ENCODE peak calls at places on chromosomes 3 and 15, in six cellular contexts. B is fibroblast of lung, G is GM23338, I is tibial artery, H is adrenal gland, R is breast epithelium. S is an unnamed sample. For H3K27me3, the result is how much of the 10 kb centered on the place peaks cover.

GRCh38 chr3:39499651-39500273 is 32.3 kb downstream of the MOBP start:
- DNase-seq in B (no peak), G (no peak), I (no peak), H (no peak), R (no peak), S (no peak)

GRCh38 chr3:151037746-151038145 is 47.7 kb upstream of the MED12L start:
- DNase-seq in B (peak), G (no peak), I (no peak), H (peak), R (no peak), S (no peak)

GRCh38 chr3:2823016-2823415 is 287.2 kb downstream of the IL5RA start:
- DNase-seq in B (peak), G (no peak), I (no peak), H (no peak), R (no peak), S (no peak)

GRCh38 chr3:42746455-42747450 is 26.3 kb downstream of the CCDC13 start:
- DNase-seq in B (peak), G (no peak), I (peak), H (no peak), R (no peak), S (no peak)

GRCh38 chr3:178304758-178305157 is 231.5 kb upstream of the KCNMB2 start:
- DNase-seq in B (peak), G (no peak), I (no peak), H (no peak), R (no peak), S (no peak)

GRCh38 chr15:60477991-60478632 is 830 bp downstream of the ICE2 start:
- DNase-seq in B (peak), G (peak), I (no peak), H (no peak), R (no peak), S (no peak)

GRCh38 chr3:187870360-187871203 is 125.3 kb upstream of the BCL6 start:
- DNase-seq in B (no peak), G (no peak), I (no peak), H (no peak), R (no peak), S (no peak)

GRCh38 chr3:4568831-4569230 is 75.7 kb downstream of the ITPR1 start:
- DNase-seq in B (no peak), G (peak), I (no peak), H (no peak), R (no peak), S (no peak)

GRCh38 chr15:77858677-77859490 is 218.6 kb downstream of the TBC1D2B start:
- DNase-seq in B (no peak), G (no peak), I (no peak), H (no peak), R (no peak), S (no peak)

GRCh38 chr3:16503191-16503776 is 10.2 kb downstream of the RFTN1 start:
- DNase-seq in B (no peak), G (no peak), I (no peak), H (no peak), R (no peak), S (no peak)

GRCh38 chr3:20104167-20104661 is 64.0 kb downstream of the KAT2B start:
- DNase-seq in B (no peak), G (no peak), I (no peak), H (no peak), R (no peak), S (no peak)

GRCh38 chr15:96225642-96226259 is 104.7 kb upstream of the NR2F2 start:
- DNase-seq in B (no peak), G (no peak), I (no peak), H (no peak), R (no peak), S (no peak)

GRCh38 chr15:51776952-51777574 is 25.7 kb downstream of the TMOD2 start:
- DNase-seq in B (peak), G (peak), I (peak), H (peak), R (no peak), S (peak)

GRCh38 chr3:193780810-193781472 is 187.9 kb downstream of the OPA1 start:
- DNase-seq in B (peak), G (peak), I (peak), H (peak), R (peak), S (peak)

GRCh38 chr3:124119056-124119721 is 127.3 kb upstream of the ROPN1 start:
- DNase-seq in B (peak), G (no peak), I (no peak), H (peak), R (no peak), S (peak)

GRCh38 chr15:73375012-73375411 is 6.3 kb upstream of the HCN4 start:
- DNase-seq in B (no peak), G (no peak), I (no peak), H (no peak), R (no peak), S (no peak)

GRCh38 chr15:73373221-73373620 is 4.5 kb upstream of the HCN4 start:
- DNase-seq in B (no peak), G (no peak), I (no peak), H (no peak), R (no peak), S (no peak)

GRCh38 chr15:73371812-73372211 is 3.1 kb upstream of the HCN4 start:
- DNase-seq in B (no peak), G (no peak), I (no peak), H (no peak), R (no peak), S (no peak)

GRCh38 chr15:73375755-73376305 is 7.1 kb upstream of the HCN4 start:
- DNase-seq in B (no peak), G (no peak), I (no peak), H (no peak), R (no peak), S (no peak)

DNA sequence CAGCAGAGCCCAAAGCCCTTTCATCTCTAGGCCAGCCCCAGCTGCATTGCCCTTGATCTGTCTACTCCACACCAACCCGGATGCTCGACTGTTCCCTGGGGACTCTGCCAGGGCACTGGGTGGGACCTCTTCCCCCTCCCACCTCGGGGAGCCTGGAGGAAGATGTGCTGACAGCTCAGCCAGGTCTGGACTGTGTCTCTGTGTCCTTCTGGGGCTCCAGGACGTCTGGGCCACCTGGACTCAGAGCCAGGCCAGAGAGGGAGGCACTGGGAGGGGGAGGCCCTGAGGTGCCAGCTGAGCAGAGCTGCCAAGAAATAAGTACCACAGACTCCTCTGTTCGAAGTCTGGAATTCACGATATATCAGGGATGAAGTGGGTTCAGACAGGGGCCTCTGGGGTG is 5.8 kb upstream of the HCN4 start:
- DNase-seq in B (no peak), G (no peak), I (no peak), H (no peak), R (no peak), S (no peak)
- H3K27me3 ChIP-seq in B (under half), G (under half), I (half or more), H (under half), R (under half), S (under half)

GRCh38 chr3:79555655-79556054 is 212.1 kb downstream of the ROBO1 start:
- DNase-seq in B (no peak), G (no peak), I (no peak), H (no peak), R (no peak), S (no peak)
- H3K27me3 ChIP-seq in B (under half), G (under half), I (under half), H (under half), R (under half), S (under half)

DNA sequence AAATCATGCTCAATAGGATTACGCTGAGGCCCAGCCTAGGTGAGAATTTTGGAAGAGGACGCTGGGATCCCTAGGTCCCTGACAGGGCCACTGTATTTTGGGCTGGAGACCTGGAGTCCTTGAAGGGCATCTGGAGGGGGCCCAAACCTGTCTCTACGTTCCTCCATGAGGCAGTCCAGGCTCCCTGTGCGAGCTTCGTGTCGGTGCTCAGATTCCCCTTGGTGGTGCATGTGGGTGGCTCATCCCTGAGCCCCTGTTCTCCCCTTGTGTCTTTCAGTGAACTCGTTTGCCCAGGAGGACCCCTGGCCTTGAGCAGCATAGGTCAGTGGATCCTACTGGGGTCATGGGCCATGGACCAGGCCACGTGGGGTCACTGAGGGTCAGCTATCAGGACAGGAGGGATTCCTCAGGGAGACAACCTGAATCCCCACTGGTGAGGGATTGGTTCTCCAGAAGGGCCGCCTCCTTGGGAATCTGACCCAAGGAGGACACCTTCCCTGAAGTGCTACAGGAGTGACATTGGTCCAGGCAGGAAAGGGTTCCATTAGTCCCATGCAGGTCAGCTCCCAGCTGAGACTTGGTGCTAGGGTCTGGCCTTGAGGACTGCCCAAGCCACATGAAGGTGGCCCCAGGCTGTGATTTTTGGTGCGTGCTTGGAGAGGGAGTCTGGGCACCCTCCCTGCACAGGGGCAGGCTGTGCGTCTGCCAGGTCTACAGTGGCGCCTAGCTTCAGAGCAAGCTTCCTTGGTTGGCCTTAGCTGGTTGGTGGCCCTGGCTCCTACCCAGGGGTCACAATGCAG is 229.8 kb downstream of the SNRPN start:
- DNase-seq in B (no peak), G (no peak), I (peak), H (no peak), R (peak), S (no peak)
- H3K27me3 ChIP-seq in B (under half), G (under half), I (under half), H (under half), R (under half), S (under half)

GRCh38 chr15:80750591-80750990 is 28.6 kb upstream of the CEMIP start:
- DNase-seq in B (peak), G (no peak), I (no peak), H (no peak), R (no peak), S (no peak)
- H3K27me3 ChIP-seq in B (under half), G (under half), I (under half), H (under half), R (under half), S (under half)

GRCh38 chr15:74295800-74296199 is 59.7 kb downstream of the CCDC33 start:
- DNase-seq in B (no peak), G (no peak), I (no peak), H (no peak), R (no peak), S (no peak)
- H3K27me3 ChIP-seq in B (under half), G (under half), I (under half), H (under half), R (under half), S (under half)

GRCh38 chr3:186516645-186517044 is 27.5 kb downstream of the CRYGS start:
- DNase-seq in B (no peak), G (no peak), I (no peak), H (no peak), R (no peak), S (no peak)

GRCh38 chr3:186520957-186521842 is 23.0 kb downstream of the CRYGS start:
- DNase-seq in B (no peak), G (peak), I (no peak), H (no peak), R (no peak), S (no peak)

GRCh38 chr3:186520436-186520835 is 23.7 kb downstream of the CRYGS start:
- DNase-seq in B (no peak), G (no peak), I (no peak), H (no peak), R (no peak), S (no peak)

GRCh38 chr3:186517218-186517617 is 27.0 kb downstream of the CRYGS start:
- DNase-seq in B (no peak), G (no peak), I (no peak), H (no peak), R (no peak), S (no peak)

GRCh38 chr3:186519021-186519658 is 25.0 kb downstream of the CRYGS start:
- DNase-seq in B (no peak), G (no peak), I (no peak), H (no peak), R (no peak), S (no peak)
- H3K27me3 ChIP-seq in B (under half), G (under half), I (under half), H (under half), R (under half), S (under half)